ENCODE peak calls at places on chromosomes 1 and 21, in eight cellular contexts. C is esophagus squamous epithelium; Z is body of pancreas; G is CD4-positive, CD25-positive, alpha-beta regulatory T cell; O is K562; U is heart right ventricle; R is foreskin keratinocyte; W is CD8-positive, alpha-beta memory T cell. F is an unnamed sample.

GRCh38 chr1:64006276-64007051 is 197.0 kb upstream of the UBE2U start:
- DNase-seq in C (no peak), R (peak; percentile 44), W (no peak), G (no peak), O (peak; percentile 34), U (no peak), Z (peak; percentile 92), F (no peak)

GRCh38 chr1:206717237-206717989 is 32.7 kb downstream of the MAPKAPK2 start:
- DNase-seq in C (no peak), W (no peak), G (no peak), O (peak; percentile 92), R (no peak), Z (no peak), U (no peak), F (no peak)

GRCh38 chr1:30417001-30417700 is 306.2 kb downstream of the MATN1 start:
- DNase-seq in U (no peak), C (no peak), Z (no peak), R (no peak), G (no peak), O (no peak), W (no peak), F (no peak)

GRCh38 chr1:93681095-93681548 is 515 bp downstream of the BCAR3 start:
- DNase-seq in R (no peak), C (no peak), G (no peak), W (no peak), O (no peak), Z (no peak), U (peak; percentile 44), F (no peak)

GRCh38 chr1:236868625-236869467 is 73.8 kb downstream of the MTR start:
- DNase-seq in W (no peak), O (peak; percentile 80), G (peak; percentile 12), Z (peak; percentile 53), U (no peak), C (no peak), R (peak; percentile 3), F (no peak)

GRCh38 chr1:198304431-198304830 is 147.6 kb downstream of the NEK7 start:
- DNase-seq in Z (no peak), R (peak; percentile 32), G (no peak), O (no peak), C (no peak), U (no peak), W (no peak), F (no peak)

GRCh38 chr1:119966020-119966419 is 69.7 kb upstream of the ADAM30 start:
- DNase-seq in C (no peak), O (no peak), U (no peak), G (no peak), W (no peak), R (no peak), Z (no peak), F (no peak)

GRCh38 chr21:25039461-25040380 is 567.6 kb downstream of the MRPL39 start:
- DNase-seq in W (no peak), R (peak; percentile 12), O (peak; percentile 1), C (no peak), Z (no peak), U (no peak), G (no peak), F (no peak)

GRCh38 chr21:43333301-43334062 is 93.4 kb downstream of the SIK1 start:
- DNase-seq in C (no peak), U (peak; percentile 31), Z (peak; percentile 65), R (peak; percentile 85), W (no peak), G (no peak), O (no peak), F (no peak)

GRCh38 chr1:231460614-231461013 is 38.5 kb upstream of the EGLN1 start:
- DNase-seq in R (no peak), O (peak; percentile 55), W (peak; percentile 23), U (no peak), C (no peak), G (peak; percentile 16), Z (peak; percentile 13), F (no peak)

GRCh38 chr1:204227351-204227750 is 13.6 kb upstream of the GOLT1A start:
- DNase-seq in W (no peak), C (no peak), Z (no peak), G (no peak), U (no peak), O (peak; percentile 65), R (no peak), F (no peak)

GRCh38 chr1:56065729-56066128 is 513.6 kb downstream of the PLPP3 start:
- DNase-seq in G (no peak), O (no peak), U (no peak), W (no peak), R (peak; percentile 16), Z (no peak), C (no peak), F (no peak)

GRCh38 chr1:174165471-174166137 is 6.3 kb downstream of the RABGAP1L start:
- DNase-seq in C (no peak), G (no peak), O (peak; percentile 58), U (no peak), Z (no peak), R (no peak), W (no peak), F (no peak)

GRCh38 chr1:209349372-209350324 is 233.9 kb upstream of the CAMK1G start:
- DNase-seq in W (no peak), R (no peak), U (no peak), C (no peak), Z (no peak), G (no peak), O (no peak), F (no peak)

GRCh38 chr1:231638647-231639046 is 12.1 kb downstream of the DISC1 start:
- DNase-seq in O (no peak), R (no peak), Z (no peak), W (no peak), U (no peak), C (no peak), G (no peak), F (no peak)

GRCh38 chr1:212007896-212008295 is 27.5 kb downstream of the INTS7 start:
- DNase-seq in G (no peak), U (no peak), R (no peak), C (no peak), Z (no peak), W (no peak), O (no peak), F (no peak)

GRCh38 chr1:109632671-109633346 is 13.2 kb downstream of the AMPD2 start:
- DNase-seq in Z (no peak), O (no peak), C (no peak), G (no peak), R (no peak), U (no peak), W (no peak), F (no peak)
- H3K4me1 ChIP-seq in Z (peaks cover 6% of the 10 kb centered on the region), O (no peaks in the 10 kb centered on the region), C (peaks cover 10% of the 10 kb centered on the region), G (peaks cover 8% of the 10 kb centered on the region), R (no peaks in the 10 kb centered on the region), U (peaks cover 28% of the 10 kb centered on the region), W (peaks cover 9% of the 10 kb centered on the region), F (peaks cover 10% of the 10 kb centered on the region)

DNA sequence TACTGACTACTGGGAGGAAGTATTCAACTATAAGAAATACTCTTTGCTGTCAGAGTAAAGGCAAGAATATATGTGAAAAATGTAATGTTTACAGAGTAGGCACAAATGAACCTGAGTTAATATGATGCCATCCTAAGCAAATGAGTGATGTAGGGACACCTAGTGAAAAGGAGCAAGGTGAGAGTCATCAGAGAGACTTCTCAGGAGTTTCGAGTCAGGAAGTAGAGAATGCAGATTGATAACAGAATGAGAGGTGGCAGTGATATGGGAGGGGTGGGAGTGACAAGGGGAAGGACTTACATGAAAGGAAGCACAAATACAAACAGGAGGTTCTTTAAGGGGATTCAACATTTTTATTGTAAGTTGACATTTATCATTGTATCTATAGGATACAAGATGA is 10.2 kb downstream of the PRCC start:
- DNase-seq in G (no peak), W (no peak), U (no peak), C (no peak), O (no peak), R (no peak), Z (no peak), F (no peak)
- H3K4me1 ChIP-seq in G (peaks cover 27% of the 10 kb centered on the region), W (peaks cover 22% of the 10 kb centered on the region), U (peaks cover 58% of the 10 kb centered on the region), C (peaks cover 21% of the 10 kb centered on the region), O (peaks cover 25% of the 10 kb centered on the region), R (no peaks in the 10 kb centered on the region), Z (peaks cover 17% of the 10 kb centered on the region), F (peaks cover 23% of the 10 kb centered on the region)

GRCh38 chr1:7474143-7474490 is 297.0 kb upstream of the VAMP3 start:
- DNase-seq in R (no peak), U (no peak), G (no peak), W (no peak), C (no peak), Z (no peak), O (no peak), F (no peak)

GRCh38 chr1:7473223-7474142 is 297.6 kb upstream of the VAMP3 start:
- DNase-seq in Z (no peak), U (no peak), W (no peak), G (no peak), R (no peak), O (no peak), C (no peak), F (no peak)

GRCh38 chr1:7476402-7476801 is 294.7 kb upstream of the VAMP3 start:
- DNase-seq in U (no peak), C (no peak), W (no peak), R (no peak), O (no peak), G (no peak), Z (no peak), F (no peak)

GRCh38 chr1:7475691-7476090 is 295.4 kb upstream of the VAMP3 start:
- DNase-seq in O (no peak), C (no peak), R (no peak), U (no peak), Z (no peak), G (no peak), W (no peak), F (no peak)

GRCh38 chr1:7474786-7475502 is 296.2 kb upstream of the VAMP3 start:
- DNase-seq in O (peak; percentile 19), C (no peak), Z (no peak), U (no peak), R (no peak), G (no peak), W (no peak), F (no peak)
- H3K4me1 ChIP-seq in O (no peaks in the 10 kb centered on the region), C (peaks cover 19% of the 10 kb centered on the region), Z (no peaks in the 10 kb centered on the region), U (peaks cover 25% of the 10 kb centered on the region), R (peaks cover 5% of the 10 kb centered on the region), G (no peaks in the 10 kb centered on the region), W (no peaks in the 10 kb centered on the region), F (no peaks in the 10 kb centered on the region)

DNA sequence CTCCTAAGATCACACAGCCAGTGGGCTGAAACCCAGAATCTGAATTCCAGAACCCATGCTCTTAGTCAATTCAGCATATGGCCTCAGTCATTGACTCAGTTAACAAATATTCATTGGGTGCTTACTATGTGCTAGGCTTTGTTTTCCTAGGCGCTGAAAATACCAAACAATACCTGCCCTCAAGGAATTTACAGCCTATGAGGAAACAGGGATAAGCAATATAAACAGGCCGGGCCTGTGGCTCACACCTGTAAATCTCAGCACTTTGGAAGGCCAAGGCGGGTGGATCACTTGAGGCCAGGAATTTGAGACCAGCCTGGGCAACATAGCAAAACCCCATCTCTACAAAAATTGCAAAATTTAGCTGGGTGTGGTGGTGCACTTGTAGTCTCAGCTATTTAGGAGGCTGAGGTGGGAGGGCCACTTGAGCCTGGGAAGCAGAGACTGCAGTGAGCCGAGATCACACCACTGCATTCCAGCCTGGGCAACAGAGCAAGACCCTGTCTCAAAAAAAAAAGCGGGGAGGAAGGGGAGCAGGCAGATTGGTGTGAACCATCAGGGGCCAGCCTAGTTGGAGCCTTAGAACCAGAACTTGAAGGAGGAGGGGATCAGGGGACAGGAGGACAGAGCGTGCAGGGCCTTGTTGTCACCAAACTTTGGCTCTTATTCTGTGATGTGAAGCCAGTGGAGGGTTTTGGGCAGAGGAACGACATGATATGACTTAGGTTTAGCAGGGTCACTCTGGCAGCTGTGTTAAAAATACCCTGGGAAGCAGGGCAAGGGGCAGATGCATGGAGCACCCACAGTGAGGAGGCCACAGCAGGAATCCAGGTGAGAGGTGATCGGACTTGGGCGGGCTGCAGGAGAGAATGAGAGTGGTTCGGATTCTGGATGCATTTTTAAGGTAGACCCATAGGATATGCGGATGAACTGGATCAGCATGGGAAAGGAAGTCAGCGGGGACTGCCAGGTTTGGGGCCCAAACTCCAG is 5.8 kb downstream of the TINAGL1 start:
- DNase-seq in U (no peak), R (peak; percentile 73), O (no peak), G (no peak), Z (no peak), C (no peak), W (no peak), F (no peak)
- H3K4me1 ChIP-seq in U (peaks cover 80% of the 10 kb centered on the region), R (peaks cover 20% of the 10 kb centered on the region), O (peaks cover 2% of the 10 kb centered on the region), G (no peaks in the 10 kb centered on the region), Z (peaks cover 43% of the 10 kb centered on the region), C (peaks cover 39% of the 10 kb centered on the region), W (no peaks in the 10 kb centered on the region), F (peaks cover 14% of the 10 kb centered on the region)